ENCODE peak calls at places on chromosome 17, in four cellular contexts. One of them, this sample, is unnamed.

GRCh38 chr17:75540923-75541503 is 15.5 kb downstream of the LLGL2 start:
- DNase-seq in K562: no peak
- DNase-seq in A549: no peak
- DNase-seq in HepG2: no peak
- DNase-seq in this sample: no peak

GRCh38 chr17:8109669-8110455 is 8.5 kb downstream of the ALOXE3 start:
- DNase-seq in HepG2: no peak
- DNase-seq in K562: peak
- DNase-seq in A549: peak
- DNase-seq in this sample: peak

GRCh38 chr17:44108440-44109311 is 14.8 kb downstream of the HDAC5 start:
- DNase-seq in A549: peak
- DNase-seq in HepG2: peak
- DNase-seq in K562: peak
- DNase-seq in this sample: no peak

GRCh38 chr17:62714016-62714777 is 86.7 kb downstream of the MRC2 start:
- DNase-seq in A549: no peak
- DNase-seq in K562: no peak
- DNase-seq in HepG2: no peak
- DNase-seq in this sample: no peak

GRCh38 chr17:27544350-27545131 is 86.4 kb upstream of the LGALS9 start:
- DNase-seq in A549: no peak
- DNase-seq in K562: peak
- DNase-seq in HepG2: no peak
- DNase-seq in this sample: no peak

GRCh38 chr17:63698381-63698885 is 1.5 kb downstream of the LIMD2 start:
- DNase-seq in HepG2: no peak
- DNase-seq in K562: no peak
- DNase-seq in A549: no peak
- DNase-seq in this sample: no peak

GRCh38 chr17:27634781-27635180 is 3.8 kb downstream of the LGALS9 start:
- DNase-seq in K562: no peak
- DNase-seq in A549: no peak
- DNase-seq in HepG2: no peak
- DNase-seq in this sample: no peak

GRCh38 chr17:57114085-57114673 is 29.1 kb downstream of the AKAP1 start:
- DNase-seq in A549: peak
- DNase-seq in K562: peak
- DNase-seq in HepG2: peak
- DNase-seq in this sample: peak

GRCh38 chr17:44990994-44991393 is 22.9 kb upstream of the C1QL1 start:
- DNase-seq in A549: no peak
- DNase-seq in HepG2: no peak
- DNase-seq in K562: no peak
- DNase-seq in this sample: no peak

GRCh38 chr17:3762922-3763776 is 37.8 kb downstream of the ITGAE start:
- DNase-seq in HepG2: no peak
- DNase-seq in K562: no peak
- DNase-seq in A549: no peak
- DNase-seq in this sample: no peak

GRCh38 chr17:50111687-50112655 is 16.8 kb downstream of the PDK2 start:
- DNase-seq in HepG2: peak
- DNase-seq in K562: no peak
- DNase-seq in A549: no peak
- DNase-seq in this sample: no peak

GRCh38 chr17:69501591-69502468 is 87.3 kb downstream of the MAP2K6 start:
- DNase-seq in K562: no peak
- DNase-seq in HepG2: peak
- DNase-seq in A549: peak
- DNase-seq in this sample: peak

GRCh38 chr17:927611-928461 is 51.7 kb downstream of the NXN start:
- DNase-seq in A549: peak
- DNase-seq in K562: no peak
- DNase-seq in HepG2: no peak
- DNase-seq in this sample: no peak

GRCh38 chr17:3511841-3512511 is 36.2 kb downstream of the ASPA start:
- DNase-seq in A549: no peak
- DNase-seq in HepG2: no peak
- DNase-seq in K562: no peak
- DNase-seq in this sample: no peak

GRCh38 chr17:76912585-76912984 is 44.4 kb downstream of the MGAT5B start:
- DNase-seq in A549: no peak
- DNase-seq in HepG2: no peak
- DNase-seq in K562: no peak
- DNase-seq in this sample: no peak

GRCh38 chr17:57856792-57857620 is 7.2 kb upstream of the MRPS23 start:
- DNase-seq in K562: no peak
- DNase-seq in A549: no peak
- DNase-seq in HepG2: peak
- DNase-seq in this sample: no peak

GRCh38 chr17:2712300-2713043 is 908 bp upstream of the CLUH start:
- DNase-seq in HepG2: no peak
- DNase-seq in A549: no peak
- DNase-seq in K562: no peak
- DNase-seq in this sample: no peak

GRCh38 chr17:5785343-5785742 is 201.0 kb upstream of the NLRP1 start:
- DNase-seq in K562: no peak
- DNase-seq in A549: no peak
- DNase-seq in HepG2: no peak
- DNase-seq in this sample: no peak

GRCh38 chr17:4142107-4142900 is 526 bp downstream of the ZZEF1 start:
- DNase-seq in HepG2: peak
- DNase-seq in A549: peak
- DNase-seq in K562: no peak
- DNase-seq in this sample: peak

GRCh38 chr17:61809816-61810392 is 53.4 kb downstream of the BRIP1 start:
- DNase-seq in K562: no peak
- DNase-seq in HepG2: no peak
- DNase-seq in A549: no peak
- DNase-seq in this sample: no peak

GRCh38 chr17:45740553-45741330 is 43.4 kb upstream of the CRHR1 start:
- DNase-seq in A549: peak
- DNase-seq in HepG2: peak
- DNase-seq in K562: peak
- DNase-seq in this sample: peak

GRCh38 chr17:38919316-38920078 is 5.9 kb upstream of the LASP1NB start:
- DNase-seq in HepG2: no peak
- DNase-seq in K562: no peak
- DNase-seq in A549: no peak
- DNase-seq in this sample: no peak

GRCh38 chr17:17590883-17591407 is 563 bp downstream of the PEMT start:
- DNase-seq in A549: no peak
- DNase-seq in HepG2: no peak
- DNase-seq in K562: no peak
- DNase-seq in this sample: no peak

GRCh38 chr17:22463110-22463850 is 771.0 kb downstream of the KCNJ18 start:
- DNase-seq in K562: no peak
- DNase-seq in HepG2: no peak
- DNase-seq in A549: no peak
- DNase-seq in this sample: no peak

GRCh38 chr17:36675250-36675649 is 73.9 kb downstream of the MRM1 start:
- DNase-seq in K562: no peak
- DNase-seq in HepG2: no peak
- DNase-seq in A549: no peak
- DNase-seq in this sample: no peak

GRCh38 chr17:43916385-43916784 is 9.0 kb upstream of the MPP2 start:
- DNase-seq in K562: no peak
- DNase-seq in A549: no peak
- DNase-seq in HepG2: no peak
- DNase-seq in this sample: no peak

GRCh38 chr17:9230346-9230745 is 209.0 kb downstream of the NTN1 start:
- DNase-seq in K562: no peak
- DNase-seq in A549: no peak
- DNase-seq in HepG2: no peak
- DNase-seq in this sample: no peak

GRCh38 chr17:8831234-8831849 is 32.2 kb upstream of the MFSD6L start:
- DNase-seq in K562: no peak
- DNase-seq in HepG2: no peak
- DNase-seq in A549: no peak
- DNase-seq in this sample: no peak

GRCh38 chr17:57117798-57118197 is 32.8 kb downstream of the AKAP1 start:
- DNase-seq in HepG2: no peak
- DNase-seq in K562: no peak
- DNase-seq in A549: no peak
- DNase-seq in this sample: no peak

GRCh38 chr17:15157051-15157450 is 108.1 kb downstream of the PMP22 start:
- DNase-seq in HepG2: no peak
- DNase-seq in A549: no peak
- DNase-seq in K562: no peak
- DNase-seq in this sample: no peak

GRCh38 chr17:801660-802059 is 19.5 kb downstream of the MRM3 start:
- DNase-seq in HepG2: peak
- DNase-seq in K562: no peak
- DNase-seq in A549: no peak
- DNase-seq in this sample: no peak

GRCh38 chr17:76200354-76200753 is 39.9 kb downstream of the RNF157 start:
- DNase-seq in K562: no peak
- DNase-seq in HepG2: no peak
- DNase-seq in A549: no peak
- DNase-seq in this sample: no peak

GRCh38 chr17:28575126-28575795 is 1.4 kb downstream of the ALDOC start:
- DNase-seq in HepG2: no peak
- DNase-seq in K562: no peak
- DNase-seq in A549: no peak
- DNase-seq in this sample: no peak

GRCh38 chr17:64765191-64765889 is 103.2 kb upstream of the SMURF2 start:
- DNase-seq in A549: peak
- DNase-seq in HepG2: no peak
- DNase-seq in K562: no peak
- DNase-seq in this sample: no peak

GRCh38 chr17:60506312-60506711 is 19.7 kb downstream of the APPBP2 start:
- DNase-seq in A549: peak
- DNase-seq in HepG2: peak
- DNase-seq in K562: peak
- DNase-seq in this sample: no peak

GRCh38 chr17:75105269-75106080 is 4.3 kb upstream of the ARMC7 start:
- DNase-seq in A549: peak
- DNase-seq in K562: peak
- DNase-seq in HepG2: peak
- DNase-seq in this sample: peak

DNA sequence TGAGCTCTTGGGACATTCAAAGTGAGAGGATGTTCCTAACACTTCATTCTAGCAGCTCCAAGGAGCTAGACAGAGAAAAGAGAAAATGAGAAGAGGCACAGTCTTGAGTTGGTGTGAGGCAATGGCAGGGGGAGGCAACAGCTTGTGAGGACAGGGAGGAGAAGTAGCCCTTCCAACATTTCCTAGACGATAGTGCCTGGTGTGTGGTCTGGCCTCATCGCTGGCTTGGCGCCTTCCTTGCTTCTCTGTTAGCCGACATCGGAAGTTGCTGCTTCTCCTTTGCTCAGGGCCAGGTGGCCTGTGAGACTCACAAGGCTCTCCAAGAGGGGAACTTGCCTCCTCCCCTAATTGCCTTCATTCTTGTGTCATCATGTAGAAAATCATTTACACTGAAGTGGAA is 208.6 kb downstream of the MAP2K4 start:
- DNase-seq in HepG2: no peak
- DNase-seq in K562: no peak
- DNase-seq in A549: no peak
- DNase-seq in this sample: no peak
- TF ChIP-seq HMGXB4 in HepG2: no peak
- TF ChIP-seq HMGXB4 in K562: no peak
- TF ChIP-seq HMGXB4 in A549: no peak
- TF ChIP-seq HMGXB4 in this sample: no peak

GRCh38 chr17:67673006-67673405 is 44.7 kb upstream of the NOL11 start:
- DNase-seq in A549: no peak
- DNase-seq in HepG2: no peak
- DNase-seq in K562: no peak
- DNase-seq in this sample: no peak

GRCh38 chr17:67666710-67667109 is 51.0 kb upstream of the NOL11 start:
- DNase-seq in HepG2: no peak
- DNase-seq in A549: no peak
- DNase-seq in K562: no peak
- DNase-seq in this sample: no peak

GRCh38 chr17:67675481-67675880 is 42.3 kb upstream of the NOL11 start:
- DNase-seq in A549: no peak
- DNase-seq in K562: no peak
- DNase-seq in HepG2: no peak
- DNase-seq in this sample: no peak

GRCh38 chr17:67672592-67672991 is 45.1 kb upstream of the NOL11 start:
- DNase-seq in A549: no peak
- DNase-seq in HepG2: no peak
- DNase-seq in K562: no peak
- DNase-seq in this sample: no peak

GRCh38 chr17:67671492-67671891 is 46.2 kb upstream of the NOL11 start:
- DNase-seq in K562: no peak
- DNase-seq in A549: no peak
- DNase-seq in HepG2: no peak
- DNase-seq in this sample: no peak
- TF ChIP-seq HMGXB4 in K562: no peak
- TF ChIP-seq HMGXB4 in A549: no peak
- TF ChIP-seq HMGXB4 in HepG2: no peak
- TF ChIP-seq HMGXB4 in this sample: no peak

DNA sequence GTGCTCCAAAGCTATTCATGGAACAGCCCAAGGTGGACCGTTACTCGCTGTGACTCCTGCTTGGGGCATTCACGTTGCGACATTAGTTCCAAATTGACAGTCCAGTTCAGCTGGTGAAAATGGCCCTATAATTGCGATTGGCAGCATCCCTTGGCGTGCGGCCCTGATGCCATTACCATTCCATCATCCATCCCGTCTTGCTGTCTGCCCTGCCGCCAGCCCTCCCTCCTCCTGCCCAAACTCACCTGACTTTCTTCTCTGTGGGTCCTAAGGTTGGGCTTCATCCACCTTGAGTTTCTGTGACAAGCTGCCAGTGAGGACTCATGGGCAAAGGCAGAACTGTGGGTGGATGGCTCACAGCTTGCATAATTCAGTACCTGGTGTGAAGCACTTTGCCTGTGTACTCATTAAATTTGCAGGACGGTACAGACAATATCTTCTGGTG is 104.6 kb downstream of the RPTOR start:
- DNase-seq in A549: no peak
- DNase-seq in HepG2: no peak
- DNase-seq in K562: no peak
- DNase-seq in this sample: no peak
- TF ChIP-seq HMGXB4 in A549: no peak
- TF ChIP-seq HMGXB4 in HepG2: no peak
- TF ChIP-seq HMGXB4 in K562: no peak
- TF ChIP-seq HMGXB4 in this sample: no peak

GRCh38 chr17:79255046-79255445 is 180.4 kb downstream of the ENGASE start:
- DNase-seq in K562: no peak
- DNase-seq in HepG2: no peak
- DNase-seq in A549: no peak
- DNase-seq in this sample: no peak

GRCh38 chr17:79255926-79256325 is 181.3 kb downstream of the ENGASE start:
- DNase-seq in HepG2: no peak
- DNase-seq in K562: no peak
- DNase-seq in A549: no peak
- DNase-seq in this sample: no peak

GRCh38 chr17:79258042-79258441 is 183.4 kb downstream of the ENGASE start:
- DNase-seq in A549: no peak
- DNase-seq in K562: no peak
- DNase-seq in HepG2: no peak
- DNase-seq in this sample: no peak

GRCh38 chr17:79252886-79253285 is 178.3 kb downstream of the ENGASE start:
- DNase-seq in HepG2: no peak
- DNase-seq in K562: no peak
- DNase-seq in A549: no peak
- DNase-seq in this sample: no peak

GRCh38 chr17:79255471-79255870 is 180.8 kb downstream of the ENGASE start:
- DNase-seq in K562: no peak
- DNase-seq in HepG2: no peak
- DNase-seq in A549: no peak
- DNase-seq in this sample: no peak
- TF ChIP-seq HMGXB4 in K562: no peak
- TF ChIP-seq HMGXB4 in HepG2: no peak
- TF ChIP-seq HMGXB4 in A549: no peak
- TF ChIP-seq HMGXB4 in this sample: no peak

This sample was measured in WTC11.